ENCODE peak calls at places on chromosome 16, in four cellular contexts. Q is HAP-1, B is fibroblast of mammary gland, V is NCI-H82. O is an unnamed sample.

GRCh38 chr16:24541534-24541933 is 2.2 kb downstream of the RBBP6 start:
- DNase-seq in Q (no peak), B (no peak), V (no peak), O (no peak)

GRCh38 chr16:69324013-69324531 is 6.3 kb downstream of the PDF start:
- DNase-seq in Q (no peak), B (no peak), V (no peak), O (no peak)

GRCh38 chr16:26599786-26600107 is 467.0 kb upstream of the C16orf82 start:
- DNase-seq in Q (no peak), B (no peak), V (no peak), O (no peak)

GRCh38 chr16:57022445-57022844 is 33.1 kb downstream of the NLRC5 start:
- DNase-seq in Q (no peak), B (no peak), V (no peak), O (no peak)

GRCh38 chr16:88433632-88434352 is 19.3 kb upstream of the ZFPM1 start:
- DNase-seq in Q (no peak), B (no peak), V (no peak), O (no peak)

GRCh38 chr16:2243781-2244180 is 7.5 kb downstream of the DNASE1L2 start:
- DNase-seq in Q (no peak), B (no peak), V (no peak), O (no peak)

GRCh38 chr16:89176147-89176690 is 4.7 kb downstream of the CDH15 start:
- DNase-seq in Q (no peak), B (no peak), V (no peak), O (no peak)

GRCh38 chr16:2520097-2520783 is at the start of gene AMDHD2:
- DNase-seq in Q (peak; percentile 80), B (peak; percentile 91), V (peak; percentile 94), O (no peak)

GRCh38 chr16:83929811-83930555 is 23.1 kb upstream of the OSGIN1 start:
- DNase-seq in Q (no peak), B (no peak), V (no peak), O (no peak)

GRCh38 chr16:83113811-83114210 is 487.0 kb downstream of the CDH13 start:
- DNase-seq in Q (no peak), B (no peak), V (no peak), O (no peak)